ENCODE peak calls at places on chromosomes 13 and 19, in ten cellular contexts. S, V, C, D, R, J, H, Y, F and U are unnamed samples.

GRCh38 chr13:28478127-28478526 is 16.8 kb downstream of the FLT1 start:
- DNase-seq in S (no peak), V (no peak), C (peak; percentile 70), D (no peak), R (no peak), J (no peak), H (no peak), Y (no peak), F (no peak), U (no peak)

GRCh38 chr19:40607311-40607871 is 6.2 kb downstream of the LTBP4 start:
- DNase-seq in S (no peak), V (no peak), C (no peak), D (no peak), R (no peak), J (no peak), H (no peak), Y (no peak), F (no peak), U (no peak)

GRCh38 chr19:18590273-18591272 is 2.0 kb downstream of the REX1BD start:
- DNase-seq in S (no peak), V (peak; percentile 75), C (peak; percentile 87), D (peak; percentile 39), R (peak; percentile 84), J (peak; percentile 96), H (no peak), Y (no peak), F (no peak), U (peak; percentile 41)

GRCh38 chr19:18594096-18594823 is 5.7 kb downstream of the REX1BD start:
- DNase-seq in S (peak; percentile 86), V (no peak), C (peak; percentile 85), D (peak; percentile 36), R (peak; percentile 85), J (peak; percentile 62), H (peak; percentile 70), Y (peak; percentile 75), F (peak; percentile 71), U (peak; percentile 57)

GRCh38 chr19:51346742-51347141 is 4.8 kb upstream of the VSIG10L start:
- DNase-seq in S (no peak), V (no peak), C (no peak), D (no peak), R (no peak), J (no peak), H (no peak), Y (no peak), F (no peak), U (no peak)

GRCh38 chr13:50801087-50801931 is 42.2 kb downstream of the DLEU7 start:
- DNase-seq in S (peak; percentile 45), V (peak; percentile 38), C (peak; percentile 90), D (peak; percentile 79), R (peak; percentile 74), J (peak; percentile 6), H (peak; percentile 47), Y (peak; percentile 76), F (peak; percentile 77), U (peak; percentile 65)

GRCh38 chr19:41848666-41849065 is 3.8 kb downstream of the DMRTC2 start:
- DNase-seq in S (no peak), V (no peak), C (no peak), D (no peak), R (no peak), J (no peak), H (no peak), Y (no peak), F (no peak), U (no peak)

GRCh38 chr19:31178833-31179470 is 170.3 kb downstream of the TSHZ3 start:
- DNase-seq in S (no peak), V (no peak), C (no peak), D (no peak), R (no peak), J (no peak), H (no peak), Y (no peak), F (no peak), U (no peak)

GRCh38 chr13:43368003-43368402 is 344.6 kb downstream of the DNAJC15 start:
- DNase-seq in S (no peak), V (no peak), C (peak; percentile 55), D (peak; percentile 46), R (no peak), J (no peak), H (no peak), Y (no peak), F (peak; percentile 56), U (no peak)